ENCODE peak calls at places on chromosomes 3 and 15, in seven cellular contexts. M, U, V, D, O, A and P are unnamed samples.

GRCh38 chr15:25251700-25252390 is 187.0 kb downstream of the UBE3A start:
- DNase-seq in A (no peak), O (peak; percentile 61), V (no peak), D (no peak), U (peak; percentile 3), M (no peak), P (no peak)

GRCh38 chr3:126716057-126716456 is 12.0 kb downstream of the CHCHD6 start:
- DNase-seq in M (no peak), D (no peak), A (no peak), O (no peak), U (no peak), V (no peak), P (no peak)

GRCh38 chr3:127195417-127195816 is 2.5 kb downstream of the PRR23E start:
- DNase-seq in A (no peak), V (no peak), U (no peak), D (no peak), O (no peak), M (no peak), P (no peak)

GRCh38 chr3:23172059-23172458 is 31.1 kb upstream of the UBE2E2 start:
- DNase-seq in O (no peak), D (no peak), V (no peak), U (no peak), A (no peak), M (no peak), P (no peak)

GRCh38 chr3:179018808-179019207 is 52.8 kb downstream of the ZMAT3 start:
- DNase-seq in V (no peak), O (no peak), M (no peak), D (no peak), A (no peak), U (no peak), P (no peak)

GRCh38 chr3:62414786-62415185 is 41.4 kb upstream of the FEZF2 start:
- DNase-seq in V (no peak), O (no peak), D (no peak), U (no peak), A (no peak), M (no peak), P (no peak)

GRCh38 chr15:90306560-90306959 is 41.1 kb downstream of the NGRN start:
- DNase-seq in V (peak; percentile 28), O (no peak), M (peak; percentile 15), D (no peak), A (no peak), U (no peak), P (no peak)

GRCh38 chr15:40103124-40103858 is 5.4 kb downstream of the BMF start:
- DNase-seq in U (peak; percentile 89), V (no peak), O (peak; percentile 92), M (no peak), A (no peak), D (no peak), P (no peak)